ENCODE peak calls at places on chromosomes 13 and 19, in five cellular contexts. Q, O, D, T and V are unnamed samples.

GRCh38 chr13:109256866-109257760 is 529.3 kb downstream of the IRS2 start:
- DNase-seq in Q (peak), O (peak), D (peak), T (no peak), V (no peak)

GRCh38 chr19:44401108-44401786 is at the start of gene ZNF285:
- DNase-seq in Q (peak), O (peak), D (peak), T (peak), V (peak)

GRCh38 chr13:113526466-113527220 is 36.1 kb upstream of the DCUN1D2 start:
- DNase-seq in Q (no peak), O (no peak), D (no peak), T (no peak), V (no peak)

GRCh38 chr19:40771101-40771539 is 4.2 kb upstream of the MIA start:
- DNase-seq in Q (no peak), O (no peak), D (peak), T (no peak), V (no peak)

GRCh38 chr13:95605426-95606125 is 38.9 kb downstream of the DZIP1 start:
- DNase-seq in Q (no peak), O (no peak), D (no peak), T (no peak), V (no peak)

GRCh38 chr13:98340026-98340425 is 163.0 kb upstream of the RNF113B start:
- DNase-seq in Q (no peak), O (no peak), D (no peak), T (no peak), V (no peak)

GRCh38 chr19:45470147-45471081 is 2.6 kb downstream of the FOSB start:
- DNase-seq in Q (peak), O (peak), D (peak), T (peak), V (no peak)

GRCh38 chr13:59259416-59260000 is 904.2 kb downstream of the DIAPH3 start:
- DNase-seq in Q (no peak), O (no peak), D (no peak), T (no peak), V (no peak)

GRCh38 chr13:98722958-98723357 is 29.5 kb downstream of the SLC15A1 start:
- DNase-seq in Q (no peak), O (no peak), D (no peak), T (no peak), V (no peak)

GRCh38 chr13:63942372-63942771 is 2526.7 kb upstream of the PCDH20 start:
- DNase-seq in Q (no peak), O (no peak), D (peak), T (no peak), V (no peak)

GRCh38 chr19:33032218-33032781 is 32.4 kb downstream of the RHPN2 start:
- DNase-seq in Q (no peak), O (no peak), D (no peak), T (no peak), V (no peak)

GRCh38 chr19:33795370-33796163 is 1.1 kb upstream of the KCTD15 start:
- DNase-seq in Q (peak), O (peak), D (peak), T (no peak), V (peak)

GRCh38 chr13:95354680-95355487 is 53.6 kb upstream of the ABCC4 start:
- DNase-seq in Q (no peak), O (no peak), D (no peak), T (no peak), V (no peak)

GRCh38 chr13:51261610-51262249 is 39.5 kb downstream of the FAM124A start:
- DNase-seq in Q (no peak), O (no peak), D (no peak), T (no peak), V (no peak)

GRCh38 chr19:17606786-17607185 is 51.3 kb downstream of the COLGALT1 start:
- DNase-seq in Q (no peak), O (no peak), D (no peak), T (no peak), V (no peak)

GRCh38 chr19:50204811-50205675 is 1.6 kb downstream of the MYH14 start:
- DNase-seq in Q (no peak), O (no peak), D (no peak), T (no peak), V (peak)

GRCh38 chr19:50204081-50204428 is 633 bp downstream of the MYH14 start:
- DNase-seq in Q (no peak), O (no peak), D (no peak), T (no peak), V (no peak)

GRCh38 chr19:50202962-50203280 is 501 bp upstream of the MYH14 start:
- DNase-seq in Q (no peak), O (no peak), D (no peak), T (no peak), V (no peak)

GRCh38 chr19:50202399-50202798 is 1.0 kb upstream of the MYH14 start:
- DNase-seq in Q (no peak), O (no peak), D (no peak), T (no peak), V (no peak)

DNA sequence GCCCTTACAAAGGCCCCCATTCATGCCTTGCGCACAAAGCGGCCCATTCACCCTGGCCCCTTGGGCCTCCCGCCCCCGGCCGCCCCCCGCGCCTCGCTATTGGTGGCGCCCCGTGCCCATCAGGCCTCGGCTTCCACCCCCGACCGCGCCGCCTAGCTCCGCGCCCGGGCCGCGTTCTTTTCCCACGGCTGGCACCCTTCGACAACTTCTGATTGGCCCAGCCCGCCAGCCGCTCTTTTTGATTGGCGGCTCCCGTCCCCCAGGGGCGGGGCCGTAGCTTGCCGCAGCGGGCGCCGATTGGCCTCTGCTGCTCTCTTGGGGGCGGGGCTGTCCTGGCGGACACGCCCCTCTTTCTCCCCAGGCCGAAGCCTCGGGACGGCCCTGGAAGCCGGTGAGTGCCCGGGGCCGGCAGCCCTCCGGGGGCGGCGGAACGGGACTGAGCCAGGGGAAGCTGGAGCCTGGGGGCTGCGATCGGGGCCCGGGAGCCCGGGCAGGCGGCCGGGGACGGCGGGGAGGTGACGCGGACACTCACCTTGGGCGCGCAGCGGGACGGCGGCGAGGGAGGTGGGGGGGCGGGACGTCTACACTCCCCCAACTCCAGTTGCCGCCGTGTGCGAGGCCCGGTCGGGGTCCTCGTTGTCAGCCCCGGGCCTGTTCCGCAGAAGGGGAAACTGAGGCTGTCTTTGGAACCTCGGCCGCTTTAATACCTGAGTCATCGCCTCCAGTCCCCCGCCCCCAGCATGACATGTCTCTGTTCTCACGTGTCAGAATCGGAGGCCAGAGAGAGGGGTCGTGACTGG is at the start of gene MYH14:
- DNase-seq in Q (peak), O (peak), D (peak), T (no peak), V (peak)
- H3K4me3 ChIP-seq in Q (no peak), O (no peak), D (no peak), T (no peak), V (peak)

GRCh38 chr13:94312511-94313191 is 166.8 kb downstream of the DCT start:
- DNase-seq in Q (no peak), O (no peak), D (no peak), T (no peak), V (no peak)
- H3K4me3 ChIP-seq in Q (no peak), O (no peak), D (no peak), T (no peak), V (no peak)

GRCh38 chr19:49447485-49448431 is 3.9 kb downstream of the PIH1D1 start:
- DNase-seq in Q (no peak), O (peak), D (no peak), T (no peak), V (peak)
- H3K4me3 ChIP-seq in Q (no peak), O (no peak), D (no peak), T (no peak), V (no peak)

DNA sequence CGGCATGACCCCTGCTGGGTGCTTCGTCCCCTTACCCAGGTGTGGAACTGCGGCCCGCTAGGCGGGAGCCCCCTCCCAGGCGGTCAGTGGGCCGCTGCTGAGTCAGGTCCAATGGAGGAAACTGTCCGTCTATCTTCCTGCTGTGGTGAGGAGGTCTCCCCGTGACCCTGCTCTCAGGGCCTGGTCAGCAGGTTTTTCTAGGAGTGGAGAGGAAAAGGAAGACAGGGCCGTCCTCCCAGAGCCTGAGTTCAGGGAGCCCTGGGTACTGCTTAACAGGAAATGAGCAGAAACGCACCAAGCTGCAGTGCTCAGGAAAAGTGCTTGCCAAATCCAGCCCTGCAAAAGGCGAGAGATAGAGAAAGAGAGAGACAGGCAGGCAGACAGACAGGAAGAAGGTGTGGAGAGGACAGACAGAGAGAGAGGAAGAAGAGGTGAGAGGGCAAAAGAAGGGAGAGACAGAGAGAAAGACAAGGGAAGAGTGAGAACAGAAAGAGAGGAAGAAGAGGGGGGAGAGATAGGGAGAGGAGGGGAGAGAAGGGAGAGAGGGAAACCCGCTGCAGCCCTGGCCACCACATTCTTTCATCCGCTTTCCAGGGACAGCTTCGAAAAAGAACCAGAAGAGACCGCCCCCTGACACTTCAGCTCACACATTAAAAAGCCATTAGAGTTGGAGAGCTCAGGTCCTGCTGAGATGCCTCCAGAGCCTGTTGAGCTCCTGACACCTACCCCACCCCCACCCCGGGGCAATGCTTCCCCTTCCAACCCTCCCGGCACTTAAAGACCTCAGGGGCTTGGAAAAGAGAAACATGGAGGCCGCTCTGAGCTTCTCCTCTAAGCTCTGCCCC is 10.1 kb downstream of the SH3GL1 start:
- DNase-seq in Q (peak), O (peak), D (peak), T (no peak), V (peak)
- H3K4me3 ChIP-seq in Q (peak), O (no peak), D (peak), T (no peak), V (no peak)

GRCh38 chr13:77521595-77522367 is 13.7 kb upstream of the SCEL start:
- DNase-seq in Q (peak), O (peak), D (peak), T (no peak), V (no peak)
- H3K4me3 ChIP-seq in Q (no peak), O (no peak), D (no peak), T (no peak), V (no peak)

GRCh38 chr19:14515501-14516047 is 2.6 kb downstream of the DNAJB1 start:
- DNase-seq in Q (no peak), O (no peak), D (no peak), T (no peak), V (peak)
- H3K4me3 ChIP-seq in Q (peak), O (peak), D (peak), T (peak), V (no peak)

GRCh38 chr19:54084410-54084809 is 3.2 kb upstream of the TARM1 start:
- DNase-seq in Q (no peak), O (no peak), D (no peak), T (no peak), V (no peak)

GRCh38 chr19:54077334-54077733 is 3.8 kb downstream of the TARM1 start:
- DNase-seq in Q (no peak), O (no peak), D (no peak), T (no peak), V (no peak)

DNA sequence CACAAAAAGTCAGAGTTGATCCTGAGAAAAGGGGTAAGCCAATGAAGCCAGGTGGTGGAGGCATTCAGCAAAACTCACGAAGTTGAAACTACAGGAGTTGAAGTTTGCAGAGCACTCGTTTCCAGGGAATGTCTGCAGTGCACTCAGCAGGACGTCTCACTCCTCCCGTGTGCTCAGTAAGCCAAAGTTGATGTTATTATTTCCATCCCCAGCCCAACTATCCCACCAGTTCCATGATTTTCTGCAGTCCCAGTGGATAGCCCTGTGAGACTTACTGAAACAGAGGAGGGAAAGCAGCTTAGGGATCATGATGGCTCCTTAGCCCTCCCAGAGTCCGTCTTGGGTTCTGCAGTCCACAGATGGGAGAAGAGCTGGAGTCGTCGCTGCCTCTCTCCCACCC is at the start of gene TARM1:
- DNase-seq in Q (no peak), O (no peak), D (no peak), T (no peak), V (no peak)
- H3K4me3 ChIP-seq in Q (no peak), O (no peak), D (no peak), T (no peak), V (no peak)

GRCh38 chr13:33284916-33285315 is 639 bp downstream of the STARD13 start:
- DNase-seq in Q (no peak), O (peak), D (peak), T (no peak), V (no peak)

GRCh38 chr13:33281951-33282595 is 3.5 kb downstream of the STARD13 start:
- DNase-seq in Q (peak), O (peak), D (peak), T (no peak), V (no peak)

GRCh38 chr13:33283195-33283910 is 2.2 kb downstream of the STARD13 start:
- DNase-seq in Q (no peak), O (no peak), D (peak), T (no peak), V (no peak)

GRCh38 chr13:33285420-33286124 is at the start of gene STARD13:
- DNase-seq in Q (peak), O (peak), D (peak), T (no peak), V (peak)

DNA sequence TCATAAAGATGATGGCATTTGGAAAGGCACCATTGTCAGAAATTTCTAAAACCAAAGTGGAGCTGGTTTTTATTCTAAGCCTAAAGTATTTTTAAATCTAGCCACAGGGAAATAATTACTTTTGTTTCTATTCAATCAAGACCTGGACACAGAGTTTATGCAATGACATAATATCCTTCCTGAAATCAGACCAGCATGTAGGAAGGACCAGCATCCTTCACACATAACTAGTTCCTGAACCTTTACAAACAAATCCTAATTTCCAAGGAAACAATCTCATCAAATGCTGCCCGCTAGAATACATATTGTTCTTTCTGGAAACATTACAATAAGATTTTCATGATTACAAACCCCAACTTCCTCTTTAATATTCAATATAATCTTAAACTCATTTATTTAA is 1.5 kb downstream of the STARD13 start:
- DNase-seq in Q (peak), O (peak), D (peak), T (no peak), V (no peak)
- H3K4me3 ChIP-seq in Q (peak), O (peak), D (peak), T (no peak), V (peak)

GRCh38 chr19:49817964-49818690 is at the start of gene MED25:
- DNase-seq in Q (peak), O (peak), D (peak), T (peak), V (peak)

GRCh38 chr19:49818691-49819331 is 722 bp downstream of the MED25 start:
- DNase-seq in Q (no peak), O (no peak), D (no peak), T (no peak), V (no peak)

GRCh38 chr19:49812997-49813861 is at the start of gene FUZ:
- DNase-seq in Q (peak), O (peak), D (peak), T (peak), V (peak)

GRCh38 chr19:49814010-49814409 is 918 bp upstream of the FUZ start:
- DNase-seq in Q (no peak), O (no peak), D (peak), T (no peak), V (no peak)

GRCh38 chr19:49816616-49817015 is 1.5 kb upstream of the MED25 start:
- DNase-seq in Q (no peak), O (no peak), D (no peak), T (no peak), V (no peak)
- H3K4me3 ChIP-seq in Q (peak), O (no peak), D (no peak), T (no peak), V (peak)

DNA sequence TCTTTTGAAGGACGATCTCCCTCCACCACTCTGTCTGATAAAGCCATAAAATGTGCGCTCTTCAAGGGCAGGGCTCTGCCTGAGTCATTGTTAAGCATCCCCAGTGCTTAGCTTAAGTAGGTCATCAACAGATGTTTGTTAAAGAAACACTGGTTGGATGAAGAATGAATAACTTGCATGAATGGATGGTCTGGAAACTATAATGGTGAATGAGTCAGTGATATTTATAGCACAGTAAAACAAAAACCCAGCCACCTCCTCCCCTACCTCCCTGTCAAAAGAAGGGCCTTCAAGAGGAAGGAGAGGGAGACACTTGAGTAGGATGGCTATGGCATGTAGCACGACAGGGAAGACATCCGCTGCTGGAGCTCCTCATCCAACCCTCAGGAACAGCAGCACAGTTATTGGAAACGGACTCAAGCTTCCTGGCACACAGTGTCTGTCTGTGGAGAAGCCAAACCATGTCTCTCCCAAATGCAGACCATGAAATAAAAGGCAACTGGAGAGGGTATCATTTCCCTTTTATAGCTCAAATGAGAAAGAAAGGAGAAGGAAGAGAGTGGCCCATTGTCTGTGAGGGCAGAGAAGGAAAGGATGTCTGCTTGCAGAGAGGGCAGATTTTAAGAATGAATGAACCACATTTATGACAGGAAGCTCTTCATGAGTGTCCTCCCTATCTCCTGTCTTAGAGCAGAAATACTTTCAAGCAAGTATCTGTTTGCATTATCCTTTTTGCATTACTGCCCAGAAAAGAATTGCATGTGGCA is 183.4 kb upstream of the UBL3 start:
- DNase-seq in Q (peak), O (peak), D (peak), T (no peak), V (no peak)
- H3K4me3 ChIP-seq in Q (peak), O (no peak), D (no peak), T (no peak), V (no peak)